ENCODE peak calls at places on chromosomes 5 and 9, in eight cellular contexts. M is cardiac muscle cell, Q is epithelial cell of esophagus, S is adipocyte, L is heart left ventricle, O is cardiac fibroblast, U is mucosa of descending colon, T is ureter. K is an unnamed sample.

GRCh38 chr5:9898319-9898718 is 268.2 kb upstream of the TAS2R1 start:
- DNase-seq in L (no peak), S (peak), Q (peak), U (no peak), M (peak), O (peak), T (peak), K (peak)

GRCh38 chr5:173163219-173163618 is 18.9 kb downstream of the BNIP1 start:
- DNase-seq in U (no peak), Q (no peak), M (peak), L (peak), S (peak), T (no peak), O (peak), K (peak)

GRCh38 chr5:110087829-110088228 is 398.1 kb downstream of the MAN2A1 start:
- DNase-seq in O (peak), T (no peak), M (no peak), S (peak), U (no peak), L (no peak), Q (peak), K (no peak)

GRCh38 chr5:137496919-137497318 is 2.2 kb downstream of the SPOCK1 start:
- DNase-seq in T (no peak), O (no peak), M (no peak), Q (no peak), U (no peak), L (no peak), S (peak), K (peak)

GRCh38 chr5:39178856-39179255 is 40.5 kb downstream of the FYB1 start:
- DNase-seq in T (no peak), U (no peak), Q (no peak), L (no peak), O (no peak), S (no peak), M (no peak), K (no peak)

GRCh38 chr9:128203024-128203841 is at the start of gene DNM1:
- DNase-seq in S (peak), M (peak), Q (peak), U (peak), O (peak), L (no peak), T (no peak), K (peak)

GRCh38 chr9:128558431-128559310 is 6.3 kb downstream of the SPTAN1 start:
- DNase-seq in S (peak), Q (peak), L (peak), M (peak), T (peak), O (peak), U (peak), K (peak)

GRCh38 chr9:34158362-34158869 is 20.4 kb upstream of the UBAP1 start:
- DNase-seq in S (peak), T (no peak), L (no peak), M (peak), U (no peak), Q (peak), O (peak), K (no peak)

GRCh38 chr5:93294996-93295395 is 286.0 kb downstream of the NR2F1-AS1 start:
- DNase-seq in U (no peak), T (no peak), M (no peak), Q (no peak), S (no peak), O (no peak), L (no peak), K (no peak)

K was measured in fibroblast of the aortic adventitia.